ENCODE peak calls at places on chromosomes 16 and 17, in ten cellular contexts. A, Z, F, J, U, E, Q, V, R and W are unnamed samples.
A peak's percentile ranks its signal among the peaks of the same experiment; 100 is the strongest.

GRCh38 chr16:3029499-3030127 is 5.8 kb downstream of the THOC6 start:
- DNase-seq in A (no peak), Z (no peak), F (peak; percentile 31), J (no peak), U (no peak), E (no peak), Q (no peak), V (no peak), R (no peak), W (peak; percentile 31)

GRCh38 chr16:79844603-79845002 is 244.1 kb upstream of the MAF start:
- DNase-seq in A (no peak), Z (no peak), F (no peak), J (no peak), U (no peak), E (no peak), Q (no peak), V (no peak), R (no peak), W (no peak)

GRCh38 chr17:15966183-15966878 is 21.4 kb downstream of the ADORA2B start:
- DNase-seq in A (no peak), Z (no peak), F (peak; percentile 35), J (no peak), U (no peak), E (no peak), Q (no peak), V (no peak), R (peak; percentile 88), W (peak; percentile 46)

GRCh38 chr17:61444831-61445230 is 7.4 kb upstream of the TBX4 start:
- DNase-seq in A (peak; percentile 68), Z (no peak), F (peak; percentile 79), J (no peak), U (peak; percentile 38), E (no peak), Q (no peak), V (no peak), R (no peak), W (no peak)

GRCh38 chr17:37483311-37484039 is 6.2 kb upstream of the DUSP14 start:
- DNase-seq in A (no peak), Z (peak; percentile 37), F (peak; percentile 98), J (no peak), U (no peak), E (no peak), Q (peak; percentile 32), V (no peak), R (no peak), W (no peak)

GRCh38 chr16:69861276-69862030 is 89.7 kb upstream of the CLEC18A start:
- DNase-seq in A (no peak), Z (peak; percentile 80), F (peak; percentile 75), J (peak; percentile 76), U (no peak), E (no peak), Q (peak; percentile 83), V (no peak), R (peak; percentile 92), W (no peak)

GRCh38 chr16:27315333-27316037 is 1.7 kb downstream of the IL4R start:
- DNase-seq in A (peak; percentile 61), Z (peak; percentile 49), F (peak; percentile 65), J (peak; percentile 78), U (peak; percentile 58), E (no peak), Q (peak; percentile 78), V (peak; percentile 93), R (peak; percentile 89), W (no peak)

GRCh38 chr16:72924487-72924886 is 123.4 kb downstream of the ZFHX3 start:
- DNase-seq in A (no peak), Z (no peak), F (no peak), J (no peak), U (no peak), E (no peak), Q (no peak), V (no peak), R (no peak), W (no peak)

GRCh38 chr17:75875182-75875939 is 3.0 kb downstream of the TRIM47 start:
- DNase-seq in A (no peak), Z (no peak), F (no peak), J (peak; percentile 69), U (no peak), E (no peak), Q (no peak), V (no peak), R (no peak), W (no peak)

GRCh38 chr17:75876938-75877751 is 1.2 kb downstream of the TRIM47 start:
- DNase-seq in A (peak; percentile 91), Z (peak; percentile 95), F (peak; percentile 97), J (peak; percentile 96), U (peak; percentile 85), E (no peak), Q (peak; percentile 98), V (peak; percentile 98), R (peak; percentile 98), W (no peak)

GRCh38 chr17:75877752-75878173 is 618 bp downstream of the TRIM47 start:
- DNase-seq in A (no peak), Z (peak; percentile 71), F (peak; percentile 71), J (peak; percentile 72), U (no peak), E (no peak), Q (peak; percentile 68), V (peak; percentile 92), R (peak; percentile 74), W (peak; percentile 69)

GRCh38 chr17:75875940-75876189 is 2.5 kb downstream of the TRIM47 start:
- DNase-seq in A (peak; percentile 84), Z (no peak), F (no peak), J (no peak), U (no peak), E (no peak), Q (peak; percentile 62), V (no peak), R (no peak), W (no peak)

DNA sequence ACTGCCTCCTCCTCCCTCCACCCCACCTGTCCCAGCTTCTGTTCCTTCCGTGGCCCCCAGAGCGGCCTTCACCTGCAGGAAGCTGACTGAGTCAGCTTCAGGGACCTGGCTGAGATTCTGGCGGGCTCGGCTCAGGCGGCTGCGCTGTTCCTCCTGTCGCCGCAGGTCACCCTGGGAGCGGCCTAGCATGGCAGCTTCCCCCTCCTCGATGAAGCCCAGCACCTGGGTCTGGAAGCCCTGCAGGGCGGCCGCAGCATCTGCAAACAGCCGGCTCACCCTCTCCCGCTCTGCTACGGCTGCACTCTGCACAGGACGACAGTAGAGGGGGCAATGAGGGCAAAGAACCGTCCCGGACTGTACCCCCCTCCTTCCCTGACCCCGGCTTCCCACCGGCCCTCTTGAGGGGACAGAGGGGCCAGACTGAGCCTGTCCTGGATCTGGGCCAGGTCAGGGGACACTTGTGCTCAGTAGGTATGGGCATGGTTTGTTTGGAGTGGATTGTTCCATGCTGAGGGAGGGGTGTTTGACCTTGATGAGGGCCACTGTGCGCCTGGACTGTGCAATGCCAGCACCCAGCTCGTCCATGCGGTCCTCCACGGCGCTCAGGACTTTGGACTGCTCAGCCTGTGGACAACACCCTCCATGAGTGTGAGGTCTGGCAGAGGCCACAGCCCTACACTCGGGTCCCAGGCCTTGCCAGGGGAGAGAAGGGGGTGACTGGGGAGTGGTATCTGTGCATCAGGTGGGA is 2.0 kb downstream of the TRIM47 start:
- DNase-seq in A (no peak), Z (peak; percentile 58), F (no peak), J (peak; percentile 81), U (peak; percentile 74), E (no peak), Q (peak; percentile 51), V (peak; percentile 92), R (peak; percentile 40), W (no peak)
- TF ChIP-seq POLR2A in A (no peak), Z (no peak), F (no peak), J (no peak), U (peak; percentile 15), E (no peak), Q (no peak), V (no peak), R (no peak), W (no peak)

DNA sequence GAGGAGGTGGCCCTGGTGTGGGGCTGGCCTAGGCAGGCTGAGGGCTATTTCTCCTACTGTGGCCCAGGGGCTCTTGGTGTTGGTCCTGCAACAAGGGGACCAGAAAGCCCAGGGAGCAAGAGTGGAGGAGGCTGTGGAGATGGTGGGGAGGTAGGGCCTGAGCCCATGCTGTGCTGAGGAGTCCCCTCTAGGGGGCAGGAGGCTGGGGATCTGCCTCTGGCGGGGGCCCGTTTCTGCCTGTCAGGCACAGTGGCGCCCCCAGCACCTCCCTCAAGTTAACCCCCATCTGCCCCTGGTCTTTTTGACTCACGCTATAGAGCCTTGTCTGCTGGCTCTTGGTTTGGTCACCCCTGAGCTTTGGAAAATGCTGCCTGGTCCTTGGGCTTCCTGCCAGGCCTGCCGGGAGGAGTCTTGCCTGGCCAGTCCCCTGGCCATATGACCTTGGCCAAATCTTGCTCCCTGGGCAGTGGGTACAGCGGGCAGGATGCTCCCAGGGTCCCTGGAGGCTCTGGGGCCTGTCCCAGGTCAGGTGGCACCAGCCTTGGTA is 5.9 kb downstream of the BAIAP2 start:
- DNase-seq in A (peak; percentile 47), Z (no peak), F (no peak), J (no peak), U (peak; percentile 77), E (peak; percentile 66), Q (no peak), V (no peak), R (no peak), W (peak; percentile 52)
- TF ChIP-seq POLR2A in A (peak; percentile 6), Z (no peak), F (no peak), J (no peak), U (no peak), E (no peak), Q (no peak), V (no peak), R (no peak), W (no peak)

GRCh38 chr16:67174706-67175231 is 4.4 kb downstream of the NOL3 start:
- DNase-seq in A (no peak), Z (no peak), F (no peak), J (peak; percentile 53), U (no peak), E (no peak), Q (no peak), V (no peak), R (no peak), W (no peak)

GRCh38 chr16:67179421-67180080 is 4.2 kb downstream of the MATCAP1 start:
- DNase-seq in A (no peak), Z (no peak), F (no peak), J (no peak), U (no peak), E (no peak), Q (no peak), V (peak; percentile 85), R (no peak), W (peak; percentile 27)

GRCh38 chr16:67176662-67177061 is 6.3 kb downstream of the NOL3 start:
- DNase-seq in A (no peak), Z (no peak), F (no peak), J (peak; percentile 30), U (no peak), E (no peak), Q (no peak), V (no peak), R (no peak), W (no peak)

GRCh38 chr16:67180166-67180565 is 3.6 kb downstream of the MATCAP1 start:
- DNase-seq in A (no peak), Z (no peak), F (no peak), J (no peak), U (no peak), E (no peak), Q (no peak), V (no peak), R (no peak), W (no peak)

DNA sequence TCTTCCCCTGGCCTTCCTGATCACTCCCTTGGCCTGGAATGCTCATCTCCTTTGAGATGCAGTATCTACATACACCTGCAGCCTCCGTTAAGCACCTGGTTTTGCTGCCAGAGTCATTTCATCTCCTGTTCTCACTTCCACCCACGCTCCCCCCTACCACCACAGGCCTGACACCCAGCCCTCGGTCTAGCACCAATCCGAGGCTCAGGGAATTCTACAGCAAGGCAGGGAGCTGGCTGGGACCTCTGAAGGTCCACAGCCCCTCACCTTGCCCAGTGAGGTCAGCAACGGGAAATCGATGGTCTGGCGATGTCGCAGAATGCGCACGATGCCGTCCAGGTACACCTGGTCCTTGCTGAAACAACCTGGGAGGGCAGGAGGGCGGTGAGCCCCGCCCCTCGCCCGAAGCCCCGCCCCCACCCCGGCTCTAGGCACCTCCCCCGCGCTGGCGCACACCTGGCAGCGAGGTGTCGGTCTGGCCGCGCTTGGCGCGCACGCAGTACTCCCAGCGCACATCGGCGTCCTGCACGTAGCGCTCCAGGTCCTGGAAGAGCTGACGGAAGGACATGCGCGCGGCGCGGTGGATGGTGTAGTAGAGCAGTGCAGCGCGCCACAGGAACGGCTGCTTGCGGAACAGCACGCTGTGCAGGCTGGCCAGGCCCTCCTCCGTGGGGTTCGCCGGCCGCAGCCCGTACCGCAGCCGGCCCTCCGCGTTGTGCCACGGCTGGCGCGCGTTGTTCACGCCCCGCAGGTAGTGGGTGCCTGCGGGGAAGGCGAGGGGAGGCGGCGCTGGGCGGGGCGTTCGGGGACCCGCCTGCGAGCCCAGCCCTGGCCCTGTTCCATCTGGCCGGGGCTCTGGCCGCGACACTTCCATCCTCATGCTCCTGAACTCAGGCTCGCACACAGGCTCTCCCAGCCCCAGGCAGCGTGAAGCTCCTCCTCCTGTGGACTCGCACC is 5.7 kb downstream of the MATCAP1 start:
- DNase-seq in A (no peak), Z (no peak), F (peak; percentile 40), J (peak; percentile 73), U (peak; percentile 57), E (peak; percentile 72), Q (no peak), V (no peak), R (peak; percentile 42), W (peak; percentile 54)
- TF ChIP-seq POLR2A in A (peak; percentile 22), Z (no peak), F (no peak), J (peak; percentile 53), U (no peak), E (no peak), Q (no peak), V (no peak), R (no peak), W (no peak)

GRCh38 chr16:67654069-67654911 is 5.8 kb downstream of the ACD start:
- DNase-seq in A (no peak), Z (no peak), F (no peak), J (no peak), U (no peak), E (no peak), Q (no peak), V (no peak), R (no peak), W (no peak)

GRCh38 chr16:67655363-67655762 is 4.7 kb downstream of the ACD start:
- DNase-seq in A (no peak), Z (no peak), F (no peak), J (no peak), U (no peak), E (no peak), Q (no peak), V (no peak), R (no peak), W (no peak)

GRCh38 chr16:67651847-67652246 is 6.9 kb downstream of the CARMIL2 start:
- DNase-seq in A (no peak), Z (no peak), F (no peak), J (no peak), U (no peak), E (no peak), Q (no peak), V (no peak), R (no peak), W (no peak)

GRCh38 chr16:67652578-67653130 is 7.4 kb downstream of the ACD start:
- DNase-seq in A (no peak), Z (no peak), F (no peak), J (no peak), U (peak; percentile 48), E (no peak), Q (no peak), V (no peak), R (no peak), W (peak; percentile 65)

GRCh38 chr16:67653131-67654068 is 6.7 kb downstream of the ACD start:
- DNase-seq in A (no peak), Z (no peak), F (no peak), J (no peak), U (no peak), E (no peak), Q (no peak), V (no peak), R (no peak), W (no peak)
- TF ChIP-seq POLR2A in A (peak; percentile 27), Z (no peak), F (peak; percentile 35), J (no peak), U (no peak), E (no peak), Q (no peak), V (no peak), R (no peak), W (no peak)